ENCODE peak calls at places on chromosomes 12 and 14, in ten cellular contexts. B is tibial artery, U is GM23338, C is pancreas, R is GM12878, E is IMR-90, Z is sigmoid colon, G is stomach, F is lung, Y is heart right ventricle. N is an unnamed sample.

GRCh38 chr14:54738009-54738408 is 164.6 kb downstream of the GCH1 start:
- DNase-seq in Z (no peak), R (no peak), G (no peak), B (no peak), F (no peak), Y (no peak), E (no peak), U (no peak), C (no peak), N (no peak)

GRCh38 chr12:108722992-108723766 is 8.1 kb downstream of the CORO1C start:
- DNase-seq in G (no peak), R (no peak), U (no peak), B (peak; percentile 66), Y (no peak), E (peak; percentile 95), Z (peak; percentile 82), F (peak; percentile 39), C (no peak), N (peak; percentile 63)

GRCh38 chr12:87827638-87828264 is 201.4 kb downstream of the C12orf50 start:
- DNase-seq in F (no peak), C (no peak), G (no peak), Y (no peak), R (no peak), B (no peak), Z (no peak), U (no peak), E (peak; percentile 86), N (no peak)

GRCh38 chr14:61042220-61042619 is 61.2 kb downstream of the SLC38A6 start:
- DNase-seq in Y (no peak), F (no peak), B (no peak), U (no peak), C (no peak), R (no peak), G (no peak), Z (no peak), E (no peak), N (no peak)

GRCh38 chr14:71776463-71777359 is 155.5 kb upstream of the RGS6 start:
- DNase-seq in B (no peak), C (no peak), U (peak; percentile 18), Y (no peak), R (peak; percentile 25), Z (no peak), G (no peak), F (no peak), E (peak; percentile 13), N (no peak)

GRCh38 chr12:91017043-91017442 is 12.3 kb upstream of the EPYC start:
- DNase-seq in E (no peak), G (no peak), R (no peak), U (no peak), C (no peak), B (no peak), Y (no peak), F (no peak), Z (no peak), N (no peak)

GRCh38 chr14:67674480-67675218 is at the start of gene VTI1B:
- DNase-seq in E (peak; percentile 65), C (peak; percentile 82), Y (peak; percentile 85), F (peak; percentile 82), G (peak; percentile 72), Z (peak; percentile 80), U (peak; percentile 93), B (peak; percentile 68), R (no peak), N (peak; percentile 52)

GRCh38 chr12:69563166-69563762 is 22.0 kb upstream of the CCT2 start:
- DNase-seq in E (no peak), B (no peak), F (no peak), C (no peak), G (no peak), Z (no peak), R (no peak), Y (no peak), U (no peak), N (no peak)

GRCh38 chr12:4892418-4892817 is 17.3 kb upstream of the KCNA1 start:
- DNase-seq in B (no peak), R (no peak), F (no peak), E (no peak), Y (no peak), U (no peak), Z (no peak), C (no peak), G (no peak), N (no peak)

GRCh38 chr12:19912996-19913395 is 455.3 kb upstream of the PDE3A start:
- DNase-seq in B (no peak), G (no peak), Y (no peak), E (no peak), R (no peak), Z (no peak), U (no peak), F (no peak), C (no peak), N (no peak)

GRCh38 chr12:61739925-61740324 is 520.3 kb upstream of the USP15 start:
- DNase-seq in R (no peak), Z (no peak), G (no peak), B (no peak), U (no peak), E (no peak), C (no peak), F (no peak), Y (no peak), N (no peak)

GRCh38 chr12:34345801-34346200 is 323.5 kb downstream of the ALG10 start:
- DNase-seq in F (no peak), Z (no peak), U (no peak), R (no peak), C (no peak), Y (no peak), B (no peak), G (no peak), E (no peak), N (no peak)

GRCh38 chr14:67510836-67511235 is 22.3 kb upstream of the PLEKHH1 start:
- DNase-seq in U (no peak), C (no peak), Y (no peak), E (no peak), Z (no peak), G (no peak), B (no peak), R (no peak), F (no peak), N (no peak)

GRCh38 chr14:26282578-26282977 is 315.3 kb downstream of the NOVA1 start:
- DNase-seq in E (no peak), C (no peak), U (no peak), Z (no peak), B (no peak), Y (no peak), G (no peak), F (no peak), R (no peak), N (no peak)

GRCh38 chr14:70000601-70001000 is 121.4 kb downstream of the SMOC1 start:
- DNase-seq in F (no peak), E (peak; percentile 79), C (no peak), B (no peak), G (no peak), U (no peak), R (no peak), Z (no peak), Y (no peak), N (no peak)
- H3K27ac ChIP-seq in F (no peak overlapping the region), E (peak overlapping the region; percentile 8), C (no peak overlapping the region), B (no peak overlapping the region), G (peak overlapping the region; percentile 65), U (no peak overlapping the region), R (no peak overlapping the region), Z (peak overlapping the region; percentile 20), Y (no peak overlapping the region), N (no peak overlapping the region)

GRCh38 chr12:124953689-124954405 is 35.1 kb downstream of the DHX37 start:
- DNase-seq in Z (no peak), E (no peak), R (no peak), B (no peak), C (no peak), F (no peak), U (no peak), Y (no peak), G (no peak), N (no peak)
- H3K36me3 ChIP-seq in Z (peaks cover 43% of the 10 kb centered on the region), E (peaks cover 60% of the 10 kb centered on the region), R (peaks cover 24% of the 10 kb centered on the region), B (peaks cover 58% of the 10 kb centered on the region), C (peaks cover 43% of the 10 kb centered on the region), F (peaks cover 53% of the 10 kb centered on the region), U (peaks cover 12% of the 10 kb centered on the region), Y (no peaks in the 10 kb centered on the region), G (peaks cover 100% of the 10 kb centered on the region), N (peaks cover 58% of the 10 kb centered on the region)

GRCh38 chr12:3881208-3881980 is 8.2 kb upstream of the PARP11 start:
- DNase-seq in R (no peak), F (no peak), Z (no peak), B (no peak), Y (no peak), C (no peak), E (no peak), U (peak; percentile 25), G (no peak), N (no peak)

GRCh38 chr12:3884671-3885070 is 11.5 kb upstream of the PARP11 start:
- DNase-seq in F (no peak), B (no peak), E (no peak), G (no peak), Z (no peak), C (no peak), Y (no peak), R (no peak), U (no peak), N (no peak)

GRCh38 chr12:3882396-3882795 is 9.2 kb upstream of the PARP11 start:
- DNase-seq in G (no peak), B (no peak), Z (no peak), E (no peak), C (no peak), F (no peak), R (no peak), Y (no peak), U (no peak), N (no peak)

GRCh38 chr12:3885179-3886094 is 12.2 kb upstream of the PARP11 start:
- DNase-seq in Z (no peak), R (no peak), G (no peak), U (peak; percentile 75), E (peak; percentile 48), Y (peak; percentile 35), F (no peak), B (peak; percentile 24), C (no peak), N (peak; percentile 27)

DNA sequence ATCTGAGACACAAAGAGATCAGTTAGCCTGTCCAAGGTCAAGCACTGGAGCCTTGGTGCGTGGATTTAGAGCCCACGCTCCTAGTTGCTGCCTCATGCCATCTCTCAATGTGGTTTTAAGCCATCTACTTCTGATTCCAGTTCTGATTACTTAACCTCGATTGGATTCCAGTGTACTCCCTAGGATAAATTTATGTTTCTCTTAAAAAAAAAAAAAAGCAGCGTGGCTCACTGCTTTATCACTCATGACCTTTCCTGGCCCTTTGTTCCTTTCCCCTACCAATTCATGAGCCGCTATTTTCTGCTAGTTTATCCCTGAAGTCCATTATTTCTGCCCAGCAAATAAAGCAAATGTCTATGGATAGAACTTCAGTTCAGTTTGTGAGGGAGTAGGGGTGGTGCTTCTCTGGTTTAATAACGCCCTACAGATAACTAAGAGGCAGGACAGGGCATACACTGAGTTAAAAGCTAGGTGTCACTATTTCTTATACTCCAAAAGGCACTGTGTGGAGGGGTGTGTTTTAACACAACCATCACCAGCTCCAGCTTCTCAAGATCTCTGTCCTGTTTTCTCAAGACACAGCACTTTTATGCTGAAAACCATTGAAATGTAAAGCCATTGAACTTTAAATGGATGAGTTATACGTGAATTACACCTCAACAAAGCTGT is 9.8 kb upstream of the PARP11 start:
- DNase-seq in C (no peak), Z (no peak), U (peak; percentile 63), F (no peak), B (no peak), E (peak; percentile 19), G (no peak), R (no peak), Y (no peak), N (peak; percentile 8)
- TF ChIP-seq CTCF in C (no peak), Z (no peak), U (peak; percentile 56), F (no peak), B (no peak), E (peak; percentile 27), G (no peak), R (peak; percentile 56), Y (no peak), N (peak; percentile 42)

GRCh38 chr12:57101892-57102695 is 9.1 kb downstream of the STAT6 start:
- DNase-seq in C (no peak), Y (no peak), Z (no peak), R (no peak), E (peak; percentile 52), U (no peak), G (peak; percentile 58), B (no peak), F (no peak), N (no peak)
- H3K27ac ChIP-seq in C (no peak overlapping the region), Y (no peak overlapping the region), Z (no peak overlapping the region), R (no peak overlapping the region), E (no peak overlapping the region), U (no peak overlapping the region), G (peak overlapping the region; percentile 64), B (no peak overlapping the region), F (no peak overlapping the region), N (no peak overlapping the region)

N was measured in brain microvascular endothelial cell.